ENCODE peak calls at places on chromosomes 16 and 17, in five cellular contexts. E is heart right ventricle, Z is transverse colon, T is cardiac fibroblast, X is fibroblast of lung. P is an unnamed sample.

GRCh38 chr17:77304051-77304745 is 163.4 kb downstream of the SEC14L1 start:
- DNase-seq in Z (no peak), T (peak), X (peak), E (no peak), P (no peak)

GRCh38 chr17:79306688-79307323 is 232.2 kb downstream of the ENGASE start:
- DNase-seq in E (peak), X (no peak), Z (no peak), T (no peak), P (no peak)

GRCh38 chr16:2194852-2195315 is 1.5 kb downstream of the CASKIN1 start:
- DNase-seq in Z (peak), E (no peak), T (peak), X (peak), P (no peak)

GRCh38 chr17:63609820-63610573 is 9.3 kb downstream of the TACO1 start:
- DNase-seq in Z (no peak), X (no peak), T (no peak), E (no peak), P (no peak)

GRCh38 chr16:69179255-69180010 is 7.5 kb upstream of the SNTB2 start:
- DNase-seq in T (peak), Z (peak), E (peak), X (peak), P (peak)

GRCh38 chr17:74971842-74972106 is 785 bp downstream of the HID1 start:
- DNase-seq in T (no peak), Z (no peak), E (no peak), X (no peak), P (no peak)

GRCh38 chr16:68272501-68273209 is 8.3 kb downstream of the SLC7A6 start:
- DNase-seq in X (no peak), T (no peak), Z (peak), E (no peak), P (no peak)

GRCh38 chr17:78214706-78215061 is 631 bp downstream of the BIRC5 start:
- DNase-seq in T (no peak), E (no peak), X (no peak), Z (no peak), P (no peak)

GRCh38 chr17:82037113-82037888 is at the start of gene DCXR:
- DNase-seq in X (peak), E (peak), T (peak), Z (peak), P (peak)

GRCh38 chr17:73292031-73292531 is 19.7 kb downstream of the CDC42EP4 start:
- DNase-seq in X (peak), Z (no peak), E (peak), T (peak), P (peak)

GRCh38 chr16:84683691-84684591 is 15.9 kb upstream of the USP10 start:
- DNase-seq in E (no peak), X (no peak), T (no peak), Z (no peak), P (no peak)

GRCh38 chr16:55021595-55022475 is 91.2 kb downstream of the IRX5 start:
- DNase-seq in Z (peak), T (peak), X (no peak), E (no peak), P (no peak)

GRCh38 chr16:52500963-52501362 is 46.0 kb downstream of the TOX3 start:
- DNase-seq in X (no peak), Z (no peak), E (no peak), T (no peak), P (no peak)

P was measured in cardiac septum.